ENCODE peak calls at places on chromosome 19, in six cellular contexts. One of them, this sample, is unnamed.

GRCh38 chr19:44890366-44891015 is 563 bp upstream of the TOMM40 start:
- DNase-seq in H9: peak; percentile 100
- DNase-seq in IMR-90: peak; percentile 100
- DNase-seq in mesendoderm: peak; percentile 100
- DNase-seq in H1: peak; percentile 99
- DNase-seq in neuronal stem cell: peak; percentile 100
- DNase-seq in this sample: peak; percentile 100

GRCh38 chr19:9967326-9967725 is 31.0 kb upstream of the OLFM2 start:
- DNase-seq in H9: no peak
- DNase-seq in IMR-90: peak; percentile 30
- DNase-seq in mesendoderm: no peak
- DNase-seq in H1: no peak
- DNase-seq in neuronal stem cell: no peak
- DNase-seq in this sample: no peak

GRCh38 chr19:42284641-42285341 is 15.7 kb downstream of the CIC start:
- DNase-seq in H9: peak; percentile 35
- DNase-seq in IMR-90: no peak
- DNase-seq in mesendoderm: peak; percentile 46
- DNase-seq in H1: no peak
- DNase-seq in neuronal stem cell: peak; percentile 29
- DNase-seq in this sample: peak; percentile 28

GRCh38 chr19:33444238-33444992 is 70.9 kb downstream of the CEBPG start:
- DNase-seq in H9: no peak
- DNase-seq in IMR-90: no peak
- DNase-seq in mesendoderm: no peak
- DNase-seq in H1: no peak
- DNase-seq in neuronal stem cell: no peak
- DNase-seq in this sample: no peak

GRCh38 chr19:46975011-46975917 is 44.4 kb upstream of the NPAS1 start:
- DNase-seq in H9: no peak
- DNase-seq in IMR-90: no peak
- DNase-seq in mesendoderm: peak; percentile 62
- DNase-seq in H1: no peak
- DNase-seq in neuronal stem cell: no peak
- DNase-seq in this sample: peak; percentile 64

GRCh38 chr19:14139944-14140343 is 3.6 kb upstream of the ASF1B start:
- DNase-seq in H9: no peak
- DNase-seq in IMR-90: no peak
- DNase-seq in mesendoderm: no peak
- DNase-seq in H1: no peak
- DNase-seq in neuronal stem cell: no peak
- DNase-seq in this sample: peak; percentile 87

GRCh38 chr19:33724021-33724722 is 72.5 kb upstream of the KCTD15 start:
- DNase-seq in H9: no peak
- DNase-seq in IMR-90: no peak
- DNase-seq in mesendoderm: no peak
- DNase-seq in H1: no peak
- DNase-seq in neuronal stem cell: no peak
- DNase-seq in this sample: no peak

GRCh38 chr19:17333611-17334413 is 843 bp downstream of the ANO8 start:
- DNase-seq in H9: peak; percentile 68
- DNase-seq in IMR-90: peak; percentile 80
- DNase-seq in mesendoderm: peak; percentile 69
- DNase-seq in H1: no peak
- DNase-seq in neuronal stem cell: no peak
- DNase-seq in this sample: peak; percentile 88

GRCh38 chr19:30674656-30675055 is 302.5 kb downstream of the ZNF536 start:
- DNase-seq in H9: no peak
- DNase-seq in IMR-90: no peak
- DNase-seq in mesendoderm: no peak
- DNase-seq in H1: no peak
- DNase-seq in neuronal stem cell: no peak
- DNase-seq in this sample: no peak

GRCh38 chr19:14081797-14082674 is 3.5 kb downstream of the C19orf67 start:
- DNase-seq in H9: no peak
- DNase-seq in IMR-90: peak; percentile 27
- DNase-seq in mesendoderm: no peak
- DNase-seq in H1: no peak
- DNase-seq in neuronal stem cell: no peak
- DNase-seq in this sample: no peak

GRCh38 chr19:21052902-21053301 is 29.1 kb upstream of the ZNF714 start:
- DNase-seq in H9: no peak
- DNase-seq in IMR-90: no peak
- DNase-seq in mesendoderm: no peak
- DNase-seq in H1: no peak
- DNase-seq in neuronal stem cell: no peak
- DNase-seq in this sample: no peak

GRCh38 chr19:3365447-3366103 is 808 bp upstream of the NFIC start:
- DNase-seq in H9: peak; percentile 27
- DNase-seq in IMR-90: peak; percentile 66
- DNase-seq in mesendoderm: peak; percentile 24
- DNase-seq in H1: no peak
- DNase-seq in neuronal stem cell: no peak
- DNase-seq in this sample: peak; percentile 77

GRCh38 chr19:11769995-11770394 is 3.2 kb downstream of the ZNF441 start:
- DNase-seq in H9: no peak
- DNase-seq in IMR-90: no peak
- DNase-seq in mesendoderm: no peak
- DNase-seq in H1: no peak
- DNase-seq in neuronal stem cell: no peak
- DNase-seq in this sample: no peak

GRCh38 chr19:6876790-6877189 is 10.6 kb upstream of the ADGRE1 start:
- DNase-seq in H9: no peak
- DNase-seq in IMR-90: no peak
- DNase-seq in mesendoderm: no peak
- DNase-seq in H1: no peak
- DNase-seq in neuronal stem cell: no peak
- DNase-seq in this sample: no peak

GRCh38 chr19:23403581-23404324 is 8.5 kb upstream of the ZNF91 start:
- DNase-seq in H9: no peak
- DNase-seq in IMR-90: no peak
- DNase-seq in mesendoderm: peak; percentile 67
- DNase-seq in H1: no peak
- DNase-seq in neuronal stem cell: no peak
- DNase-seq in this sample: no peak

GRCh38 chr19:7934766-7935165 is 8.7 kb downstream of the TIMM44 start:
- DNase-seq in H9: no peak
- DNase-seq in IMR-90: no peak
- DNase-seq in mesendoderm: no peak
- DNase-seq in H1: no peak
- DNase-seq in neuronal stem cell: no peak
- DNase-seq in this sample: no peak

GRCh38 chr19:10269333-10270179 is 1.4 kb upstream of the ICAM1 start:
- DNase-seq in H9: peak; percentile 86
- DNase-seq in IMR-90: peak; percentile 65
- DNase-seq in mesendoderm: peak; percentile 77
- DNase-seq in H1: no peak
- DNase-seq in neuronal stem cell: peak; percentile 69
- DNase-seq in this sample: peak; percentile 92

GRCh38 chr19:12140545-12141404 is 625 bp upstream of the ZNF20 start:
- DNase-seq in H9: peak; percentile 87
- DNase-seq in IMR-90: peak; percentile 80
- DNase-seq in mesendoderm: peak; percentile 90
- DNase-seq in H1: peak; percentile 70
- DNase-seq in neuronal stem cell: peak; percentile 72
- DNase-seq in this sample: peak; percentile 81

GRCh38 chr19:28710278-28710677 is 502.7 kb downstream of the UQCRFS1 start:
- DNase-seq in H9: no peak
- DNase-seq in IMR-90: peak; percentile 67
- DNase-seq in mesendoderm: peak; percentile 71
- DNase-seq in H1: no peak
- DNase-seq in neuronal stem cell: peak; percentile 59
- DNase-seq in this sample: peak; percentile 76

GRCh38 chr19:44303976-44304568 is 753 bp downstream of the ZNF235 start:
- DNase-seq in H9: no peak
- DNase-seq in IMR-90: peak; percentile 3
- DNase-seq in mesendoderm: peak; percentile 32
- DNase-seq in H1: no peak
- DNase-seq in neuronal stem cell: peak; percentile 21
- DNase-seq in this sample: peak; percentile 60

GRCh38 chr19:15291089-15291488 is 41.2 kb downstream of the BRD4 start:
- DNase-seq in H9: no peak
- DNase-seq in IMR-90: peak; percentile 83
- DNase-seq in mesendoderm: no peak
- DNase-seq in H1: no peak
- DNase-seq in neuronal stem cell: no peak
- DNase-seq in this sample: peak; percentile 67
- H2BK15ac ChIP-seq in H9: no peak overlapping the region
- H2BK15ac ChIP-seq in IMR-90: no peak overlapping the region
- H2BK15ac ChIP-seq in mesendoderm: no peak overlapping the region
- H2BK15ac ChIP-seq in H1: no peak overlapping the region
- H2BK15ac ChIP-seq in neuronal stem cell: no peak overlapping the region
- H2BK15ac ChIP-seq in this sample: no peak overlapping the region

GRCh38 chr19:50768289-50768688 is 2.0 kb upstream of the GPR32 start:
- DNase-seq in H9: no peak
- DNase-seq in IMR-90: no peak
- DNase-seq in mesendoderm: no peak
- DNase-seq in H1: no peak
- DNase-seq in neuronal stem cell: no peak
- DNase-seq in this sample: no peak
- H2BK15ac ChIP-seq in H9: peak overlapping the region; percentile 52
- H2BK15ac ChIP-seq in IMR-90: no peak overlapping the region
- H2BK15ac ChIP-seq in mesendoderm: no peak overlapping the region
- H2BK15ac ChIP-seq in H1: no peak overlapping the region
- H2BK15ac ChIP-seq in neuronal stem cell: no peak overlapping the region
- H2BK15ac ChIP-seq in this sample: no peak overlapping the region

GRCh38 chr19:34808566-34808965 is 35.6 kb upstream of the ZNF599 start:
- DNase-seq in H9: no peak
- DNase-seq in IMR-90: peak; percentile 67
- DNase-seq in mesendoderm: peak; percentile 8
- DNase-seq in H1: no peak
- DNase-seq in neuronal stem cell: no peak
- DNase-seq in this sample: peak; percentile 14
- H2BK15ac ChIP-seq in H9: no peak overlapping the region
- H2BK15ac ChIP-seq in IMR-90: no peak overlapping the region
- H2BK15ac ChIP-seq in mesendoderm: no peak overlapping the region
- H2BK15ac ChIP-seq in H1: no peak overlapping the region
- H2BK15ac ChIP-seq in neuronal stem cell: no peak overlapping the region
- H2BK15ac ChIP-seq in this sample: no peak overlapping the region

DNA sequence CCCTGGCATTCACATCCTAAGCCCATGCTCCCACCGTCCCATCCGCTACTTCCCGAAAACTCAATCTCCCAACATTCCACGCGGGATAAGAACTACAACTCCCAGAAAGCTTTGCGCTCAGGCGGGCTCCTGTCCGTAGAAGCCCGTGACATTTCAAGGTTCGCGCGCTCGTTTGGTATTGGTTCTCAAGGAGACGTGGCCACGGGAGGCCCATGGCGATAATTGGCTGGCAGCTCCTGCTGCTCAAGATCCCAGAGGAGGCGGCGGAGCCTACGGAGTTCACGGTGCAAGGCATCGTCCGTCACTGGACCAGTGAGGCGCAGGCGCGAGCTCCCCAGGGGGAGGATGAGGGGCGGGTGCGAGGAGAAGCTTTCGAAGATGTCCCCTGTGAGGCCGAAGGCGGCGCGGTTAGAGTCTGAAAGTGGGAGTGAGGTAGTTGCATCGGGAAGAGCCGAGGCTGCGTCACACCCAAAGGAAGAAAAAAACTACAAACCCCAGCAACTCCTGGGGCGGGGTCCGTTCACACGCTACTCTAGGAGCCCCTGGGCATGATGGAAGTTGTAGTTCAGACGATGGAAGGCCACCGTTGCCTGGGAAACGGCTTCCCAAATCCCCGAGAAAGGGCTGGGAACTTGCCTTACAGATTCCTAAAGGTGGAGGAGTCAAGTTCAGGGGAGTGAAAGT is 1.2 kb upstream of the MAMSTR start:
- DNase-seq in H9: peak; percentile 99
- DNase-seq in IMR-90: peak; percentile 99
- DNase-seq in mesendoderm: peak; percentile 100
- DNase-seq in H1: peak; percentile 93
- DNase-seq in neuronal stem cell: peak; percentile 99
- DNase-seq in this sample: peak; percentile 100
- H2BK15ac ChIP-seq in H9: no peak overlapping the region
- H2BK15ac ChIP-seq in IMR-90: peak overlapping the region; percentile 79
- H2BK15ac ChIP-seq in mesendoderm: no peak overlapping the region
- H2BK15ac ChIP-seq in H1: no peak overlapping the region
- H2BK15ac ChIP-seq in neuronal stem cell: no peak overlapping the region
- H2BK15ac ChIP-seq in this sample: peak overlapping the region; percentile 60

DNA sequence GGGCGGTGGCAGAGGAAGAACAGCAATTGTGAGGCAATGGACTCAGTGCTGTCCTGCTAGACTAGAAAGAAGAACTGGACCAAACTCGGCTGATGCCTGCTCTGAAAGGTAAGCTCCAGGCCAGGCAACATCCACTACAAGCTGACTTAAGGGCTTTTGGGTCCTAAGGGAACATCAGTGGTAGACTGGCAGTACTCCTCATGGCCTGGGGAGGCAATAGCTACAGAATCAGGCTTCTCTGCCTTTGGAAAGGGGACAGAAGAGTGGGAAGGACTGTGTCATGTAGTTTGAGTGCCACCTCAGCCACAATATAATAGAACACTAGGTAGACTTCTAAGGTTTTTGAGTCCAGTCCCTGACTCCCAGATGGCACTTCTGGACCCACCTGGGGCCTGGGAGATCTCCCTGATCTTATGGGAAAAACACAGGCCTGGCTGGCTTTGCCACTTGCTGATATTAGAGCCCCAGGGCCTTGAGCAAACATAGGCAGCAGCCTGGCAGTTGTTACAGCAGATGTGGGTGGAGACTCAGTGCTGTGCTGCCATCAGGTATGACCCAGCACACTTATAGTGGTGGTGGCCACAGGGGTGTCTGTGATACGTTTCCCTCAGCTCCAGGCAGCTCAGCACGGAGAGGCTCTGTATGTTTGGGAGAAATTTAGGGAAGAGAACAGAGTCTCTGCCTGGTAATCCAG is 9.2 kb upstream of the CLC start:
- DNase-seq in H9: no peak
- DNase-seq in IMR-90: no peak
- DNase-seq in mesendoderm: peak; percentile 42
- DNase-seq in H1: no peak
- DNase-seq in neuronal stem cell: no peak
- DNase-seq in this sample: no peak
- H2BK15ac ChIP-seq in H9: no peak overlapping the region
- H2BK15ac ChIP-seq in IMR-90: no peak overlapping the region
- H2BK15ac ChIP-seq in mesendoderm: no peak overlapping the region
- H2BK15ac ChIP-seq in H1: no peak overlapping the region
- H2BK15ac ChIP-seq in neuronal stem cell: no peak overlapping the region
- H2BK15ac ChIP-seq in this sample: no peak overlapping the region